ENCODE peak calls at places on chromosome 5, in five cellular contexts. One of them, this sample, is unnamed.

GRCh38 chr5:100575815-100576214 is 40.6 kb downstream of the FAM174A start:
- DNase-seq in A549: no peak
- DNase-seq in SK-N-SH: no peak
- DNase-seq in GM12878: no peak
- DNase-seq in astrocyte: no peak
- DNase-seq in this sample: no peak

GRCh38 chr5:168649306-168649705 is 70.1 kb upstream of the PANK3 start:
- DNase-seq in A549: no peak
- DNase-seq in SK-N-SH: no peak
- DNase-seq in GM12878: no peak
- DNase-seq in astrocyte: no peak
- DNase-seq in this sample: no peak

GRCh38 chr5:150989695-150990094 is 30.7 kb upstream of the GPX3 start:
- DNase-seq in A549: no peak
- DNase-seq in SK-N-SH: no peak
- DNase-seq in GM12878: no peak
- DNase-seq in astrocyte: no peak
- DNase-seq in this sample: peak; percentile 78

GRCh38 chr5:139700711-139701693 is 52.9 kb downstream of the CXXC5 start:
- DNase-seq in A549: no peak
- DNase-seq in SK-N-SH: peak; percentile 45
- DNase-seq in GM12878: no peak
- DNase-seq in astrocyte: no peak
- DNase-seq in this sample: no peak

GRCh38 chr5:160496784-160497183 is 75.1 kb downstream of the PTTG1 start:
- DNase-seq in A549: no peak
- DNase-seq in SK-N-SH: no peak
- DNase-seq in GM12878: no peak
- DNase-seq in astrocyte: no peak
- DNase-seq in this sample: no peak

GRCh38 chr5:15798006-15798405 is 298.0 kb downstream of the FBXL7 start:
- DNase-seq in A549: no peak
- DNase-seq in SK-N-SH: no peak
- DNase-seq in GM12878: no peak
- DNase-seq in astrocyte: peak; percentile 45
- DNase-seq in this sample: no peak

GRCh38 chr5:59081693-59082092 is 498.8 kb downstream of the RAB3C start:
- DNase-seq in A549: no peak
- DNase-seq in SK-N-SH: no peak
- DNase-seq in GM12878: no peak
- DNase-seq in astrocyte: no peak
- DNase-seq in this sample: peak; percentile 9

GRCh38 chr5:11182441-11183080 is 421.5 kb upstream of the DAP start:
- DNase-seq in A549: peak; percentile 20
- DNase-seq in SK-N-SH: peak; percentile 49
- DNase-seq in GM12878: no peak
- DNase-seq in astrocyte: peak; percentile 40
- DNase-seq in this sample: peak; percentile 75

GRCh38 chr5:125446986-125447385 is 700.5 kb upstream of the ZNF608 start:
- DNase-seq in A549: no peak
- DNase-seq in SK-N-SH: no peak
- DNase-seq in GM12878: no peak
- DNase-seq in astrocyte: peak; percentile 67
- DNase-seq in this sample: no peak

GRCh38 chr5:40410231-40410861 is 269.4 kb upstream of the PTGER4 start:
- DNase-seq in A549: no peak
- DNase-seq in SK-N-SH: no peak
- DNase-seq in GM12878: no peak
- DNase-seq in astrocyte: peak; percentile 86
- DNase-seq in this sample: no peak

GRCh38 chr5:31845351-31845750 is 206.4 kb downstream of the PDZD2 start:
- DNase-seq in A549: no peak
- DNase-seq in SK-N-SH: no peak
- DNase-seq in GM12878: no peak
- DNase-seq in astrocyte: peak; percentile 55
- DNase-seq in this sample: no peak

GRCh38 chr5:6371079-6371810 is 7.1 kb downstream of the MED10 start:
- DNase-seq in A549: no peak
- DNase-seq in SK-N-SH: no peak
- DNase-seq in GM12878: no peak
- DNase-seq in astrocyte: no peak
- DNase-seq in this sample: no peak

GRCh38 chr5:120372899-120373298 is 91.2 kb upstream of the PRR16 start:
- DNase-seq in A549: no peak
- DNase-seq in SK-N-SH: no peak
- DNase-seq in GM12878: no peak
- DNase-seq in astrocyte: no peak
- DNase-seq in this sample: no peak

GRCh38 chr5:103774736-103775135 is 212.1 kb upstream of the NUDT12 start:
- DNase-seq in A549: no peak
- DNase-seq in SK-N-SH: no peak
- DNase-seq in GM12878: no peak
- DNase-seq in astrocyte: peak; percentile 61
- DNase-seq in this sample: no peak

GRCh38 chr5:76337949-76338589 is 65.0 kb upstream of the IQGAP2 start:
- DNase-seq in A549: peak; percentile 84
- DNase-seq in SK-N-SH: peak; percentile 52
- DNase-seq in GM12878: peak; percentile 24
- DNase-seq in astrocyte: peak; percentile 70
- DNase-seq in this sample: peak; percentile 65

GRCh38 chr5:24245821-24246220 is 399.0 kb downstream of the CDH10 start:
- DNase-seq in A549: no peak
- DNase-seq in SK-N-SH: no peak
- DNase-seq in GM12878: no peak
- DNase-seq in astrocyte: peak; percentile 6
- DNase-seq in this sample: no peak

GRCh38 chr5:177087707-177088005 is 941 bp downstream of the FGFR4 start:
- DNase-seq in A549: no peak
- DNase-seq in SK-N-SH: no peak
- DNase-seq in GM12878: no peak
- DNase-seq in astrocyte: no peak
- DNase-seq in this sample: no peak
- H3K4me2 ChIP-seq in A549: peak overlapping the region; percentile 91
- H3K4me2 ChIP-seq in SK-N-SH: no peak overlapping the region
- H3K4me2 ChIP-seq in GM12878: no peak overlapping the region
- H3K4me2 ChIP-seq in astrocyte: peak overlapping the region; percentile 81
- H3K4me2 ChIP-seq in this sample: no peak overlapping the region

DNA sequence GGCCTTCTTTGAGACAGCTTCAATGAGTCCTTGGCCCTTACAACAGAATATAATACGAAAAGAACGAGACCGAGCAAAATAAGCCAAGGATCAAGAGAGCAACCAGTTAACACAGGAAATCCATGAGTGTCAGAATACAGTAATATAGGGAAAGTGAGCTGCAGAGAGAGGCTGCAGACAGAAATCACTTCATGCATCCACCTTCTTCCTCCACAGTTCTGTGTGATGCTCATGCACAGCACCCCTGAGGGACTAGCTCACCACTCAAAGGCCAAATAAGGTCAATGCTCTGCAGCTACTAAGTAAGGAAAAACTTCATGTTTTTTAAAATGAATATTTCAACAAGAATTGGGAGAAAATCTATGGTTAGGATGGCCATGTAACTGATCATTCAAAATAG is 257.1 kb downstream of the MCTP1 start:
- DNase-seq in A549: no peak
- DNase-seq in SK-N-SH: no peak
- DNase-seq in GM12878: no peak
- DNase-seq in astrocyte: no peak
- DNase-seq in this sample: no peak
- H3K4me2 ChIP-seq in A549: no peak overlapping the region
- H3K4me2 ChIP-seq in SK-N-SH: no peak overlapping the region
- H3K4me2 ChIP-seq in GM12878: peak overlapping the region; percentile 81
- H3K4me2 ChIP-seq in astrocyte: no peak overlapping the region
- H3K4me2 ChIP-seq in this sample: no peak overlapping the region

GRCh38 chr5:171837522-171837921 is 51.9 kb downstream of the SMIM23 start:
- DNase-seq in A549: no peak
- DNase-seq in SK-N-SH: no peak
- DNase-seq in GM12878: no peak
- DNase-seq in astrocyte: no peak
- DNase-seq in this sample: no peak

GRCh38 chr5:171830686-171831085 is 45.1 kb downstream of the SMIM23 start:
- DNase-seq in A549: no peak
- DNase-seq in SK-N-SH: no peak
- DNase-seq in GM12878: no peak
- DNase-seq in astrocyte: no peak
- DNase-seq in this sample: no peak

GRCh38 chr5:171835066-171835465 is 49.4 kb downstream of the SMIM23 start:
- DNase-seq in A549: no peak
- DNase-seq in SK-N-SH: no peak
- DNase-seq in GM12878: no peak
- DNase-seq in astrocyte: no peak
- DNase-seq in this sample: no peak

GRCh38 chr5:171838066-171838465 is 52.4 kb downstream of the SMIM23 start:
- DNase-seq in A549: no peak
- DNase-seq in SK-N-SH: no peak
- DNase-seq in GM12878: no peak
- DNase-seq in astrocyte: no peak
- DNase-seq in this sample: no peak

GRCh38 chr5:171832775-171833174 is 47.2 kb downstream of the SMIM23 start:
- DNase-seq in A549: no peak
- DNase-seq in SK-N-SH: peak; percentile 38
- DNase-seq in GM12878: no peak
- DNase-seq in astrocyte: no peak
- DNase-seq in this sample: no peak
- H3K4me2 ChIP-seq in A549: no peak overlapping the region
- H3K4me2 ChIP-seq in SK-N-SH: no peak overlapping the region
- H3K4me2 ChIP-seq in GM12878: no peak overlapping the region
- H3K4me2 ChIP-seq in astrocyte: no peak overlapping the region
- H3K4me2 ChIP-seq in this sample: no peak overlapping the region

DNA sequence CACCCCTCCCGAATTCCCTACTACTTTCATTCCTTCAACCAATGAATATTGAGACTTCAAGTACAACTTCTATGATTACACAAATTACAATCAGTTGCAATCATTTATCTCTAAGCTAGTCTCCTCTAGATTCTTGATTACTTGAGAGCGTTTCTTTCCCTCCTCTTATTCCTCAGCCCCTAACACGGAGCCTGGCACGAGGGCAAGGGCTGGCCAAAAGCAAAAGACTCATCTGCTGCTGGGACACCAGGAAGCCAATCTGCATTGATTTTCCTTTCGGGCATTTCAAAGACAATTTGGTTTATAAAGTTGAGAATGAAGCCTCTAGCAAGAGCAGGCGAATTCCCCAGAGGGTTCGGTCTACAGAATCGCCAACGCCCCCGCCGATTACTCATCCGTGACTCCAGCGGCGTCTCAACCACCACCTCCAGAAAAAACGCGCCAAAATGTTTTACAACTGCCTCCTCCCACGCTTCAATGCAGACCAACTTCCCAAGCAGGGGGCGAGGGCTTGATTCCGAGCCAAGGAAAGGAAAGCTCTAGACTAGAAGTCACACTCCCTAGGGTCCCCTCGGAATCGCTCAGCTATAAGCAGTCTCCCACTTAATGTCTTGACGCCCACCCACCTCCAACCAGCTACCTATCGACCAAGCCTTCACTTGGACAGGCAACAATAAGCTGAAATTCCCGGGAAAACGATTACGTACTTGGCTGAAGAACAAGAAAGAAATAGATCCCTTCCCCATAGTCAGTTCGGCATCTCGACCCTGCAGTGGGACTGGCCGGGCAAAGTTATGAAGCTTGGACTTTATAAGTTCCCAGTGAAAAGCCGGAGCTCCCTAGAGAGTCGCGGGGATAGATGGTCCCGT is 1.4 kb downstream of the PCSK1 start:
- DNase-seq in A549: no peak
- DNase-seq in SK-N-SH: no peak
- DNase-seq in GM12878: no peak
- DNase-seq in astrocyte: peak; percentile 73
- DNase-seq in this sample: no peak
- H3K4me2 ChIP-seq in A549: peak overlapping the region; percentile 48
- H3K4me2 ChIP-seq in SK-N-SH: no peak overlapping the region
- H3K4me2 ChIP-seq in GM12878: peak overlapping the region; percentile 47
- H3K4me2 ChIP-seq in astrocyte: peak overlapping the region; percentile 92
- H3K4me2 ChIP-seq in this sample: no peak overlapping the region

GRCh38 chr5:1342268-1342667 is 2.6 kb downstream of the CLPTM1L start:
- DNase-seq in A549: no peak
- DNase-seq in SK-N-SH: no peak
- DNase-seq in GM12878: no peak
- DNase-seq in astrocyte: no peak
- DNase-seq in this sample: no peak
- H3K4me2 ChIP-seq in A549: no peak overlapping the region
- H3K4me2 ChIP-seq in SK-N-SH: no peak overlapping the region
- H3K4me2 ChIP-seq in GM12878: peak overlapping the region; percentile 77
- H3K4me2 ChIP-seq in astrocyte: no peak overlapping the region
- H3K4me2 ChIP-seq in this sample: peak overlapping the region; percentile 13

GRCh38 chr5:2615917-2616316 is 135.6 kb downstream of the IRX2 start:
- DNase-seq in A549: no peak
- DNase-seq in SK-N-SH: no peak
- DNase-seq in GM12878: no peak
- DNase-seq in astrocyte: no peak
- DNase-seq in this sample: no peak
- H3K4me2 ChIP-seq in A549: no peak overlapping the region
- H3K4me2 ChIP-seq in SK-N-SH: no peak overlapping the region
- H3K4me2 ChIP-seq in GM12878: no peak overlapping the region
- H3K4me2 ChIP-seq in astrocyte: no peak overlapping the region
- H3K4me2 ChIP-seq in this sample: no peak overlapping the region

GRCh38 chr5:73411927-73412596 is 36.5 kb downstream of the FOXD1 start:
- DNase-seq in A549: no peak
- DNase-seq in SK-N-SH: no peak
- DNase-seq in GM12878: no peak
- DNase-seq in astrocyte: no peak
- DNase-seq in this sample: no peak
- H3K4me2 ChIP-seq in A549: peak overlapping the region; percentile 5
- H3K4me2 ChIP-seq in SK-N-SH: no peak overlapping the region
- H3K4me2 ChIP-seq in GM12878: no peak overlapping the region
- H3K4me2 ChIP-seq in astrocyte: peak overlapping the region; percentile 40
- H3K4me2 ChIP-seq in this sample: no peak overlapping the region

DNA sequence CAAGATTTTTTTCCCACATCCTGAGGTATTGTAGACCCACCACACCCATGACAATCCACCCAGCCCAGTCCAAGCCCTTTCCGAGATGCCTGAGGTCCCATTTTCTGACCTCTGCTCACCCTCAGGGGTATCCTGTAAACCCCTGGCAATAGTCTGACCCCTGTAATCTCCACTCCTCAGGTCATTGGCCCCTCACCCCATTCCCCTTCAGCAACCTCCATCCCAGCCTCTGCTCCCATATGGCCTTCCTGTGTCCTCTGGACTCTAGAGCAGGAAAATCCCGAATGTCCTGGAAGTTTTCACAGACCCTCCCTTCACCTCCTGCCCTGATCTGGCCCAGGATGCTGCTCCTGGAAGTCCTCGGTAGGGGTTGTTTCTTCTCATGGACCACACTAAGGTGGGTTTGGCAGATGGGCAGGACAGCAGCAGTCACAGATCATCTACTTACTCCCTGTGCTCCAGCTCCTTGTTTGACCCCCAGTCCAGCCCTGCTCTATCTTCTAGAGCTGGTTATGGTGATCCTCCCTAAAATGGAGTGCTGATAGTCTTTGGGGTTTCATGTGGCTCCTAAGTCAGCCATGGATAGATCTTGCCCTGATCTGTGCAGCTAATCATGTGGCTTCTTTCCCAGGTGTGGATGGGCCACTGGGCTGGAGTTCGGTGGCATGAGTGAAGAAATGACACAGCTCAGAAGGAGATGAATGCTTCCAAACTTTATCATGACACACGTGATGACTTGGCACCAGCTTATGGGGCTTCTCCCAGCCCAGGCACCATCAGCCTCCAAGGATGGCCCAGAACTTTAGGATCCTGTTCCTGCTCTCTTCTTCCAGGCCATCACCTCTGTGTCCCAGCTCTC is 12.0 kb upstream of the ACSL6 start:
- DNase-seq in A549: no peak
- DNase-seq in SK-N-SH: no peak
- DNase-seq in GM12878: no peak
- DNase-seq in astrocyte: no peak
- DNase-seq in this sample: no peak
- H3K4me2 ChIP-seq in A549: no peak overlapping the region
- H3K4me2 ChIP-seq in SK-N-SH: no peak overlapping the region
- H3K4me2 ChIP-seq in GM12878: no peak overlapping the region
- H3K4me2 ChIP-seq in astrocyte: no peak overlapping the region
- H3K4me2 ChIP-seq in this sample: no peak overlapping the region

This sample was measured in Karpas-422.